ENCODE peak calls at places on chromosomes 1 and 21, in five cellular contexts. H, Q, O, S and B are unnamed samples.

GRCh38 chr1:23555949-23556640 is 3.2 kb downstream of the ID3 start:
- DNase-seq in O (peak; percentile 73), H (no peak), Q (no peak), S (peak; percentile 60), B (peak; percentile 29)

GRCh38 chr1:163071381-163072255 is 2.5 kb downstream of the RGS4 start:
- DNase-seq in O (peak; percentile 53), S (peak; percentile 57), H (no peak), Q (no peak), B (peak; percentile 48)

GRCh38 chr1:209621741-209622655 is 30.2 kb downstream of the LAMB3 start:
- DNase-seq in H (no peak), Q (no peak), S (no peak), O (no peak), B (no peak)

GRCh38 chr1:229203030-229203751 is 67.7 kb upstream of the RAB4A start:
- DNase-seq in O (peak; percentile 96), Q (no peak), S (no peak), H (no peak), B (no peak)

GRCh38 chr1:91617242-91617837 is 116.7 kb downstream of the CDC7 start:
- DNase-seq in S (peak; percentile 81), O (no peak), H (peak; percentile 55), Q (no peak), B (no peak)

GRCh38 chr1:53693361-53693760 is 45.6 kb downstream of the GLIS1 start:
- DNase-seq in H (no peak), O (no peak), Q (no peak), S (no peak), B (no peak)

GRCh38 chr1:29237906-29238600 is 1.7 kb downstream of the PTPRU start:
- DNase-seq in H (peak; percentile 70), S (peak; percentile 35), Q (no peak), O (no peak), B (no peak)

GRCh38 chr1:203306970-203307541 is 1.7 kb downstream of the BTG2 start:
- DNase-seq in S (peak; percentile 63), H (no peak), O (no peak), Q (peak; percentile 58), B (peak; percentile 18)

GRCh38 chr21:46431884-46432488 is 26.7 kb upstream of the DIP2A start:
- DNase-seq in H (peak; percentile 70), O (no peak), S (no peak), Q (no peak), B (peak; percentile 49)

DNA sequence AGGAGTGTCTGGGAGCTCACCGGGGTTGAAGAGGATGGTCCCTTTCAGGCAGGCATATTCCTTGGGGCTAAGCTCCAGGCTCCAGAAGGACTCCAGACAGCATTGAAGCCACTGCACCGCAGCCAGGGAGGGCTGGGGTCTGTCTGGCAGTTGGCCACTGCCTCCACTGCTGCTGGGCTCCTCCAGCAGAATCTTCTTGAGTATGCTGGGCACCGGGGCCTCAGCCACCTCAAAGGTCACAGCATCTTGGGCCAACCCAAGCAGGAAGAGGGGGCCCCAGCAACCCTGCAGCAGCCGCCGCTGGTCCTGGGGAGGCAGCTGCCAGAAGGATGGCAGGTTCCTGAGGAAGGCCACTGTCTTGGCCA is 404 bp downstream of the NR0B2 start:
- DNase-seq in Q (no peak), S (no peak), O (no peak), H (no peak), B (no peak)
- H3K27ac ChIP-seq in Q (peak overlapping the region; percentile 66), S (peak overlapping the region; percentile 100), O (no peak overlapping the region), H (peak overlapping the region; percentile 84), B (no peak overlapping the region)

GRCh38 chr1:183812686-183813569 is 8.0 kb downstream of the RGL1 start:
- DNase-seq in H (no peak), S (no peak), Q (no peak), O (no peak), B (no peak)
- H3K4me1 ChIP-seq in H (peaks cover 94% of the 10 kb centered on the region), S (peaks cover 6% of the 10 kb centered on the region), Q (peaks cover 18% of the 10 kb centered on the region), O (no peaks in the 10 kb centered on the region), B (no peaks in the 10 kb centered on the region)

GRCh38 chr1:110341872-110342331 is 2.7 kb downstream of the RBM15 start:
- DNase-seq in S (no peak), Q (no peak), H (no peak), O (no peak), B (no peak)
- H3K4me3 ChIP-seq in S (no peak overlapping the region), Q (no peak overlapping the region), H (peak overlapping the region; percentile 10), O (peak overlapping the region; percentile 10), B (peak overlapping the region; percentile 80)

GRCh38 chr1:226111109-226111864 is 48.8 kb downstream of the H3-3A start:
- DNase-seq in O (peak; percentile 36), Q (peak; percentile 32), H (no peak), S (no peak), B (no peak)

GRCh38 chr1:226109829-226110248 is 47.3 kb downstream of the H3-3A start:
- DNase-seq in Q (peak; percentile 89), S (peak; percentile 88), O (peak; percentile 97), H (peak; percentile 93), B (peak; percentile 81)

GRCh38 chr1:226110249-226111108 is 48.0 kb downstream of the H3-3A start:
- DNase-seq in S (peak; percentile 79), H (peak; percentile 77), Q (peak; percentile 74), O (peak; percentile 72), B (peak; percentile 60)

GRCh38 chr1:226107471-226108460 is 45.2 kb downstream of the H3-3A start:
- DNase-seq in O (no peak), H (no peak), Q (no peak), S (no peak), B (no peak)

GRCh38 chr1:226108935-226109828 is 46.7 kb downstream of the H3-3A start:
- DNase-seq in S (peak; percentile 19), O (peak; percentile 84), H (no peak), Q (no peak), B (no peak)
- H3K27ac ChIP-seq in S (peak overlapping the region; percentile 87), O (peak overlapping the region; percentile 63), H (peak overlapping the region; percentile 98), Q (peak overlapping the region; percentile 93), B (peak overlapping the region; percentile 6)

GRCh38 chr1:172699111-172699510 is 40.2 kb downstream of the FASLG start:
- DNase-seq in H (no peak), O (no peak), S (no peak), Q (peak; percentile 60), B (peak; percentile 55)
- H3K4me1 ChIP-seq in H (no peaks in the 10 kb centered on the region), O (no peaks in the 10 kb centered on the region), S (no peaks in the 10 kb centered on the region), Q (no peaks in the 10 kb centered on the region), B (peaks cover 83% of the 10 kb centered on the region)

DNA sequence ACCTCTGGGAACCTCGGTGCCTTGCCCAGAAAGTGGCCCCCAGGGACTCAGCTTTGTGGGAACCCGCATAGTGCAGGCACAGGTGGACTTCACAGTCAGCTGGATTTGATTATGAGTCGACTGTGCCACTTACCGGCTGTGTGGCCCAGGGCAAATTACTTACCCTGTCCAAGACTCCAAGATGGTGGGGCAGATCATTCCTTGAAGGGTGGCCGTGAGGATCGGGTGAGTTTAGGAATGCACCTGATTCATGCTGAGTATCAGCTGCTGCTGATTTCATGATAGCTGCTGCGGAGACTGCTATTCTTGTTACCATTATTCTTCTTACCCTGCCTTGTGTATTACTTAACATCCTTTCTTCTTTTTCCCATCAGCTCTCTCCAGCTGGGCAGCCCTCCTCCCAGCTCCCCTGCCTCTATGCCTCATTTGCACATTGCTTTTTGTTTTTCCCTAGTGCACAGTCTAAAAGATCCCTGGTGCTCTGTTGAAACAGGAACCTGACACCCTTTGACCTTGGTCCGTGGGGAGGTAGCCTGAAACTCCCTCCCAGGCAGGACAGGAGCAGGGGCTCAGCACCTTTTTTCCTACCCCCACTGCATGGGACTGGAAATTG is 40.5 kb upstream of the FHAD1 start:
- DNase-seq in S (no peak), H (no peak), Q (no peak), O (no peak), B (no peak)
- H3K4me3 ChIP-seq in S (no peak overlapping the region), H (no peak overlapping the region), Q (no peak overlapping the region), O (no peak overlapping the region), B (no peak overlapping the region)

GRCh38 chr1:21937372-21938121 is 437 bp upstream of the HSPG2 start:
- DNase-seq in O (peak; percentile 97), H (peak; percentile 85), S (peak; percentile 88), Q (peak; percentile 71), B (peak; percentile 75)
- H3K27ac ChIP-seq in O (peak overlapping the region; percentile 97), H (peak overlapping the region; percentile 77), S (peak overlapping the region; percentile 55), Q (peak overlapping the region; percentile 81), B (peak overlapping the region; percentile 6)

DNA sequence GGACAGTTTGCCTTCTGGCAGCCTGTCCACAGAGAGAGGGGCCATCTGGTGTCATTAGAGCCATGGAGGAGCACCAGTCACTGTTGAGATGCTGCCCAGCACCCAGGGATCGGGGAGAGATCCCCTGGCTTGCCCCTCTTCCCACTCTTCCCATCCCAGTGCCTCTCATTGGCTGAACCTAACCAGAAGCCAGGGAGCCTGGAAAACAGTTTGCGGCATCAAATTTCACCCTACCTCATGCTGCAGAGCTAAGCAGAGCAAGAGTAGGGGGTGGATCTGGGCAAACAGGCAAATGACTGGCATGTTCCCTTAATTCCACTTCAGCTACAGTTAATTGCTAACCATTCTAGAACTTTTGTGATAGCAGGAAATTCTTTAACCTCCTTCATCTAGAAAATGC is 19.1 kb downstream of the TRAF5 start:
- DNase-seq in Q (peak; percentile 1), O (peak; percentile 69), S (no peak), H (no peak), B (no peak)
- H3K4me1 ChIP-seq in Q (peaks cover 16% of the 10 kb centered on the region), O (peaks cover 8% of the 10 kb centered on the region), S (peaks cover 56% of the 10 kb centered on the region), H (no peaks in the 10 kb centered on the region), B (peaks cover 77% of the 10 kb centered on the region)

DNA sequence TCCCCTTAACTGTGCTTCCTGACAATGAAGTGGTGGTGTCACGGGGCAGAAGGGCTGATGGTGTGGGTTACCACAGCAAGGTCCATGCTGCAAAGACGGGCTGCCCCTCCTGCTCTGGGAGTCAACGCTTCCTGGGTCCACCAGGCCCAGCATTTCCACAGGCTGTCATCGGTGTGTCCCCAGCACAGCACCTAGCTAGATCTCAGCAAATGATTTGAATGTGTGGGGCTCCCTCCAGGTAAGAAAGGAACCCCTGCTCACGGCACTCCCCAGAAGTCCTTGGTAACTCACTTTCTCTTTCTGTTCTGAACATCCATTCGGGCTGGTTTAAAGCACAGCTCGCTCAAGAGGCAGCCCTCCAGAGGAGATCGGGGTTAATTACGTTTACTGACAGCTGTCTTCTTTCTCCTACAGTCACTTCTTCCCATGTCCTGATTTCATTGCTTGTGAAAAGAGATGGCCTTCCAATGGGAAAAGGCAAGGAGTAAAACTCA is 27.3 kb downstream of the HIVEP3 start:
- DNase-seq in H (peak; percentile 60), S (peak; percentile 28), Q (peak; percentile 61), O (no peak), B (peak; percentile 20)
- H3K4me3 ChIP-seq in H (peak overlapping the region; percentile 54), S (no peak overlapping the region), Q (peak overlapping the region; percentile 16), O (no peak overlapping the region), B (peak overlapping the region; percentile 40)

GRCh38 chr1:96971849-96972602 is 250.4 kb downstream of the PTBP2 start:
- DNase-seq in O (no peak), Q (no peak), S (no peak), H (no peak), B (no peak)
- H3K27ac ChIP-seq in O (no peak overlapping the region), Q (no peak overlapping the region), S (no peak overlapping the region), H (no peak overlapping the region), B (no peak overlapping the region)